ENCODE peak calls at places on chromosomes 1 and 21, in seven cellular contexts. Y is lower leg skin, Z is body of pancreas, I is vagina, C is tibial nerve, H is breast epithelium, U is heart left ventricle. F is an unnamed sample.

GRCh38 chr1:95086949-95087533 is 14.3 kb upstream of the ALG14 start:
- DNase-seq in Y (no peak), Z (peak), I (no peak), C (no peak), H (no peak), U (peak), F (no peak)

GRCh38 chr1:232044728-232045127 is 418.1 kb downstream of the DISC1 start:
- DNase-seq in Y (no peak), Z (no peak), I (no peak), C (no peak), H (no peak), U (no peak), F (no peak)

GRCh38 chr21:39837861-39838359 is 29.3 kb upstream of the PCP4 start:
- DNase-seq in Y (no peak), Z (no peak), I (no peak), C (no peak), H (no peak), U (no peak), F (no peak)

GRCh38 chr1:43253173-43253572 is 16.6 kb upstream of the TMEM125 start:
- DNase-seq in Y (peak), Z (no peak), I (no peak), C (no peak), H (no peak), U (no peak), F (no peak)

GRCh38 chr1:205811660-205812059 is 1.3 kb downstream of the SLC41A1 start:
- DNase-seq in Y (no peak), Z (peak), I (no peak), C (no peak), H (no peak), U (peak), F (no peak)

GRCh38 chr21:29332461-29333354 is 34.0 kb downstream of the BACH1 start:
- DNase-seq in Y (no peak), Z (no peak), I (no peak), C (no peak), H (no peak), U (no peak), F (no peak)

GRCh38 chr1:156082111-156083091 is at the start of gene MEX3A:
- DNase-seq in Y (peak), Z (peak), I (no peak), C (no peak), H (peak), U (peak), F (peak)

GRCh38 chr1:25699501-25700089 is 83.0 kb downstream of the MAN1C1 start:
- DNase-seq in Y (peak), Z (no peak), I (no peak), C (no peak), H (no peak), U (peak), F (no peak)

GRCh38 chr1:210446479-210446878 is 117.8 kb downstream of the HHAT start:
- DNase-seq in Y (no peak), Z (no peak), I (no peak), C (no peak), H (no peak), U (no peak), F (peak)

GRCh38 chr1:32361674-32362473 is 411 bp downstream of the FAM229A start:
- DNase-seq in Y (peak), Z (peak), I (no peak), C (peak), H (no peak), U (peak), F (no peak)

GRCh38 chr1:48031676-48032075 is 34.5 kb upstream of the TRABD2B start:
- DNase-seq in Y (peak), Z (no peak), I (no peak), C (no peak), H (no peak), U (no peak), F (peak)

GRCh38 chr1:25869909-25870606 is 5.5 kb downstream of the PAQR7 start:
- DNase-seq in Y (no peak), Z (no peak), I (no peak), C (no peak), H (no peak), U (no peak), F (no peak)

GRCh38 chr1:37634554-37635308 is at the start of gene RSPO1:
- DNase-seq in Y (no peak), Z (no peak), I (no peak), C (no peak), H (no peak), U (no peak), F (no peak)

GRCh38 chr21:45407629-45408247 is 2.8 kb downstream of the COL18A1 start:
- DNase-seq in Y (no peak), Z (no peak), I (no peak), C (no peak), H (no peak), U (no peak), F (no peak)

GRCh38 chr1:183989078-183989577 is 48.4 kb downstream of the COLGALT2 start:
- DNase-seq in Y (no peak), Z (peak), I (no peak), C (no peak), H (no peak), U (peak), F (no peak)

GRCh38 chr21:17613242-17613676 is 558 bp upstream of the BTG3 start:
- DNase-seq in Y (peak), Z (peak), I (no peak), C (peak), H (peak), U (peak), F (peak)

GRCh38 chr1:44553771-44554170 is 120.5 kb downstream of the TMEM53 start:
- DNase-seq in Y (no peak), Z (no peak), I (no peak), C (no peak), H (no peak), U (no peak), F (peak)

GRCh38 chr1:31377361-31377863 is 4.5 kb upstream of the FABP3 start:
- DNase-seq in Y (no peak), Z (no peak), I (no peak), C (no peak), H (no peak), U (no peak), F (no peak)

GRCh38 chr1:230700132-230700531 is 13.8 kb downstream of the AGT start:
- DNase-seq in Y (no peak), Z (no peak), I (no peak), C (no peak), H (no peak), U (no peak), F (no peak)

GRCh38 chr1:4653796-4654715 is at the start of gene AJAP1:
- DNase-seq in Y (no peak), Z (no peak), I (no peak), C (no peak), H (no peak), U (no peak), F (no peak)

GRCh38 chr21:43721225-43721605 is 2.3 kb downstream of the PDXK start:
- DNase-seq in Y (no peak), Z (peak), I (no peak), C (no peak), H (no peak), U (no peak), F (no peak)
- TF ChIP-seq POLR2A in Y (no peak), Z (no peak), I (no peak), C (no peak), H (no peak), U (no peak), F (no peak)

DNA sequence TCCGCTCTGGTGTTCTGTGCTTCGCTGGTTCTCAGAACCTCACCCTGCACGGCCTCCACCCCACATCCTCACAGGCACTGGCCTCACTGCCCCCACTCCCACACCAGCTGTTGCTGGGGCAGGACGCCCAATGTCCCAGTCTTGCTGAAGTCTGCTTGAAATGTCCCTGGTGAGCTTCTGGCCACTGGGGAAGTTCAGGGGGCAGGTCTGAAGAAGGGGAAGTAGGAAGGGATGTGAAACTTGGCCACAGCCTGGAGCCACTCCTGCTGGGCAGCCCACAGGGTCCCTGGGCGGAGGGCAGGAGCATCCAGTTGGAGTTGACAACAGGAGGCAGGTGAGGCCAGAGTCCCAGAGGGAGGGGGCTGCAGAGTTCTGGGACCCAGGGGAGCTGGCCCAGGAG is at the start of gene C1QA:
- DNase-seq in Y (no peak), Z (peak), I (no peak), C (peak), H (peak), U (peak), F (no peak)
- TF ChIP-seq POLR2A in Y (no peak), Z (no peak), I (no peak), C (no peak), H (no peak), U (no peak), F (no peak)

GRCh38 chr1:227314014-227314848 is 4.1 kb downstream of the CDC42BPA start:
- DNase-seq in Y (no peak), Z (no peak), I (no peak), C (no peak), H (no peak), U (no peak), F (no peak)

GRCh38 chr1:227316941-227317540 is 1.3 kb downstream of the CDC42BPA start:
- DNase-seq in Y (no peak), Z (no peak), I (no peak), C (no peak), H (no peak), U (peak), F (no peak)

GRCh38 chr1:227317541-227318002 is 720 bp downstream of the CDC42BPA start:
- DNase-seq in Y (peak), Z (peak), I (no peak), C (no peak), H (peak), U (peak), F (no peak)

GRCh38 chr1:227316456-227316855 is 1.8 kb downstream of the CDC42BPA start:
- DNase-seq in Y (no peak), Z (no peak), I (no peak), C (no peak), H (no peak), U (no peak), F (no peak)

GRCh38 chr1:227315500-227316346 is 2.6 kb downstream of the CDC42BPA start:
- DNase-seq in Y (no peak), Z (peak), I (no peak), C (no peak), H (no peak), U (no peak), F (no peak)
- TF ChIP-seq POLR2A in Y (no peak), Z (no peak), I (no peak), C (no peak), H (no peak), U (no peak), F (peak)

GRCh38 chr1:201470581-201470980 is 1.6 kb upstream of the PHLDA3 start:
- DNase-seq in Y (no peak), Z (no peak), I (no peak), C (no peak), H (no peak), U (no peak), F (no peak)

GRCh38 chr1:201468501-201468843 is 516 bp downstream of the PHLDA3 start:
- DNase-seq in Y (no peak), Z (peak), I (no peak), C (no peak), H (no peak), U (peak), F (no peak)

GRCh38 chr1:201466492-201466891 is 2.5 kb downstream of the PHLDA3 start:
- DNase-seq in Y (no peak), Z (no peak), I (no peak), C (no peak), H (no peak), U (no peak), F (no peak)

GRCh38 chr1:201469645-201470074 is 672 bp upstream of the PHLDA3 start:
- DNase-seq in Y (no peak), Z (no peak), I (no peak), C (no peak), H (no peak), U (no peak), F (no peak)

GRCh38 chr1:201468844-201469644 is at the start of gene PHLDA3:
- DNase-seq in Y (peak), Z (peak), I (no peak), C (peak), H (peak), U (peak), F (peak)
- TF ChIP-seq POLR2A in Y (peak), Z (peak), I (no peak), C (peak), H (peak), U (no peak), F (peak)

DNA sequence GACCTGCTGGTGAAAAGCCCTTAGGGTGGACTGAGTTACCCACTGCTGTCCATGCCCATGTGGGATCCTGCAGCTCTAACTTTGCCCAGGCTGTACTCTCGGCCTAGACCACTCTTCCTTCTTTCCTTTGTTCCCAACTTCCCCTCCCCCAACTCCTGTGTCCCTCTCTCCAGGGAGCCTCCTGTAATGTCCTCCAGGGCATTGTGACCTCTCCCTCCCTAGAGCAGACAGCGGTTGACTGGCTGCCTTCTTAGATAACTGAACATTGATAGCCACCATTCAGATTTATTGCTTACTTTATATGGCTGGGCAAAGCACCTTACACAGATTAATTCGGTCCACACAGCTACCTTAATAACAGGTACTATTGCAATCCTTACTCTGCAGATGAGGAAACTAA is 5.0 kb downstream of the RUNX1 start:
- DNase-seq in Y (peak), Z (no peak), I (no peak), C (no peak), H (no peak), U (no peak), F (no peak)
- TF ChIP-seq POLR2A in Y (no peak), Z (no peak), I (no peak), C (no peak), H (no peak), U (no peak), F (no peak)